ENCODE peak calls at places on chromosomes 13 and 19, in ten cellular contexts. P is left lung; F is left ventricle myocardium inferior; K is stimulated activated CD8-positive, alpha-beta memory T cell treated with anti-CD3 and anti-CD28 coated beads, Interleukin-15, amount 100 ng/mL, for 1 hour; D is colonic mucosa; X is A673; Z is mucosa of descending colon; H is anterior cingulate cortex; Y is AG08395; N is cortex of kidney. T is an unnamed sample.

GRCh38 chr19:6952956-6953355 is 65.6 kb downstream of the ADGRE1 start:
- DNase-seq in Z (no peak), Y (no peak), H (no peak), D (no peak), X (no peak), F (no peak), K (no peak), P (no peak), N (no peak), T (no peak)

GRCh38 chr13:113927661-113928581 is 46.0 kb downstream of the C13orf46 start:
- DNase-seq in P (peak; percentile 76), D (no peak), N (no peak), F (peak; percentile 53), H (no peak), K (no peak), Y (peak; percentile 93), X (no peak), Z (no peak), T (no peak)

GRCh38 chr19:54803410-54803809 is at the start of gene KIR2DL4:
- DNase-seq in P (no peak), K (peak; percentile 4), D (no peak), H (no peak), Z (no peak), Y (no peak), F (no peak), X (no peak), N (no peak), T (no peak)

GRCh38 chr13:109275848-109276247 is 510.5 kb downstream of the IRS2 start:
- DNase-seq in H (no peak), X (peak; percentile 21), K (no peak), F (no peak), Y (no peak), D (no peak), N (no peak), Z (peak; percentile 74), P (no peak), T (no peak)

GRCh38 chr19:6725513-6726231 is 5.2 kb upstream of the C3 start:
- DNase-seq in D (no peak), Z (no peak), H (no peak), Y (no peak), N (no peak), K (no peak), X (no peak), P (peak; percentile 17), F (no peak), T (no peak)

GRCh38 chr13:89205856-89206255 is 1534.7 kb downstream of the SLITRK5 start:
- DNase-seq in N (no peak), F (no peak), Y (no peak), K (no peak), D (no peak), P (no peak), H (no peak), X (no peak), Z (no peak), T (no peak)

GRCh38 chr13:91632071-91632470 is 233.7 kb downstream of the GPC5 start:
- DNase-seq in N (no peak), K (no peak), F (no peak), H (no peak), X (no peak), Y (no peak), Z (no peak), P (no peak), D (no peak), T (no peak)

GRCh38 chr13:23202383-23202782 is 21.6 kb downstream of the SGCG start:
- DNase-seq in F (no peak), Z (no peak), X (no peak), K (no peak), Y (peak; percentile 14), N (no peak), D (no peak), H (no peak), P (no peak), T (no peak)

GRCh38 chr13:33262997-33263396 is 22.6 kb downstream of the STARD13 start:
- DNase-seq in X (peak; percentile 67), H (peak; percentile 39), D (no peak), Y (no peak), F (no peak), Z (no peak), P (no peak), K (no peak), N (no peak), T (no peak)

GRCh38 chr13:48731957-48732569 is 78.3 kb downstream of the CYSLTR2 start:
- DNase-seq in H (no peak), Z (peak; percentile 70), K (peak; percentile 32), P (peak; percentile 89), D (peak; percentile 56), F (peak; percentile 39), X (peak; percentile 67), N (no peak), Y (no peak), T (peak; percentile 23)